ENCODE peak calls at places on chromosomes 5 and 9, in five cellular contexts. C, N, J, X and V are unnamed samples.

GRCh38 chr5:18745988-18746615 is 1111.8 kb downstream of the TAF11L14 start:
- DNase-seq in C (peak; percentile 79), J (peak; percentile 54), N (peak; percentile 8), X (no peak), V (no peak)

GRCh38 chr5:18113724-18114123 is 479.5 kb downstream of the TAF11L14 start:
- DNase-seq in N (no peak), C (peak; percentile 70), X (no peak), J (no peak), V (peak; percentile 41)

GRCh38 chr9:105150991-105151685 is 93.3 kb upstream of the SLC44A1 start:
- DNase-seq in C (peak; percentile 68), J (peak; percentile 23), N (no peak), X (no peak), V (peak; percentile 17)

GRCh38 chr9:97938081-97938644 is at the start of gene HEMGN:
- DNase-seq in N (no peak), J (no peak), X (no peak), C (no peak), V (no peak)

GRCh38 chr9:125609744-125610143 is 97.3 kb downstream of the MAPKAP1 start:
- DNase-seq in J (no peak), X (no peak), N (no peak), C (no peak), V (no peak)

GRCh38 chr5:121315786-121316185 is 535.9 kb upstream of the FTMT start:
- DNase-seq in C (peak; percentile 4), J (no peak), N (no peak), X (no peak), V (no peak)

GRCh38 chr9:12813960-12814876 is 39.4 kb downstream of the LURAP1L start:
- DNase-seq in N (peak; percentile 76), J (no peak), X (peak; percentile 96), C (peak; percentile 93), V (peak; percentile 99)

GRCh38 chr9:7841831-7842230 is 42.3 kb upstream of the DMAC1 start:
- DNase-seq in N (no peak), J (no peak), X (no peak), C (no peak), V (no peak)

GRCh38 chr5:126648471-126648870 is 47.7 kb downstream of the PHAX start:
- DNase-seq in J (no peak), X (no peak), N (no peak), C (no peak), V (no peak)

GRCh38 chr9:123336455-123336854 is 19.5 kb upstream of the CRB2 start:
- DNase-seq in C (no peak), N (no peak), X (no peak), J (no peak), V (peak; percentile 22)

GRCh38 chr9:81118416-81118815 is 570.9 kb downstream of the TLE1 start:
- DNase-seq in N (no peak), J (no peak), X (no peak), C (no peak), V (no peak)

GRCh38 chr9:134623408-134624066 is 18.1 kb upstream of the COL5A1 start:
- DNase-seq in X (no peak), N (no peak), J (no peak), C (no peak), V (no peak)

GRCh38 chr5:136729901-136730355 is 364.6 kb upstream of the TRPC7 start:
- DNase-seq in C (peak; percentile 94), J (no peak), X (no peak), N (no peak), V (peak; percentile 37)

GRCh38 chr9:113011911-113012381 is at the start of gene ZNF883:
- DNase-seq in N (peak; percentile 56), X (peak; percentile 2), J (no peak), C (no peak), V (no peak)

GRCh38 chr5:167442922-167443321 is 848.5 kb upstream of the WWC1 start:
- DNase-seq in C (no peak), X (no peak), N (no peak), J (no peak), V (peak; percentile 59)

GRCh38 chr5:45684118-45684517 is 12.1 kb downstream of the HCN1 start:
- DNase-seq in J (no peak), N (no peak), C (no peak), X (no peak), V (no peak)

GRCh38 chr9:107142896-107143603 is 140.0 kb upstream of the RAD23B start:
- DNase-seq in N (no peak), X (no peak), J (no peak), C (no peak), V (peak; percentile 40)

GRCh38 chr5:90201923-90202322 is 207.6 kb downstream of the CETN3 start:
- DNase-seq in N (no peak), J (no peak), X (no peak), C (peak; percentile 94), V (peak; percentile 60)

GRCh38 chr9:98009926-98010325 is 26.8 kb downstream of the ANP32B start:
- DNase-seq in N (no peak), C (no peak), X (no peak), J (no peak), V (no peak)

GRCh38 chr9:34123682-34124081 is 2.8 kb downstream of the DCAF12 start:
- DNase-seq in C (no peak), N (no peak), J (peak; percentile 53), X (no peak), V (no peak)

GRCh38 chr5:14397717-14398116 is 183.9 kb upstream of the OTULINL start:
- DNase-seq in J (no peak), X (peak; percentile 51), N (peak; percentile 39), C (peak; percentile 50), V (peak; percentile 7)

GRCh38 chr5:137583129-137583528 is 84.0 kb upstream of the SPOCK1 start:
- DNase-seq in J (no peak), C (no peak), X (no peak), N (no peak), V (no peak)

GRCh38 chr5:160045004-160045403 is 36.1 kb downstream of the TTC1 start:
- DNase-seq in J (no peak), N (no peak), C (no peak), X (no peak), V (no peak)

GRCh38 chr9:19976226-19976625 is 187.4 kb upstream of the SLC24A2 start:
- DNase-seq in N (no peak), C (peak; percentile 59), J (no peak), X (no peak), V (no peak)

GRCh38 chr5:65986050-65986451 is 59.7 kb downstream of the ERBIN start:
- DNase-seq in C (peak; percentile 43), J (no peak), X (no peak), N (no peak), V (no peak)

GRCh38 chr5:169538935-169539334 is 44.6 kb upstream of the SPDL1 start:
- DNase-seq in J (no peak), N (no peak), X (no peak), C (no peak), V (no peak)

GRCh38 chr9:94937214-94937903 is 210.9 kb downstream of the AOPEP start:
- DNase-seq in J (no peak), X (peak; percentile 79), C (peak; percentile 85), N (no peak), V (peak; percentile 88)

GRCh38 chr5:169629847-169630548 is 7.1 kb upstream of the DOCK2 start:
- DNase-seq in C (peak; percentile 86), X (no peak), N (no peak), J (no peak), V (peak; percentile 90)

GRCh38 chr9:83978992-83979811 is 813 bp downstream of the HNRNPK start:
- DNase-seq in J (peak; percentile 71), C (peak; percentile 48), X (no peak), N (no peak), V (peak; percentile 79)

GRCh38 chr5:26329562-26330189 is 708.7 kb downstream of the CDH9 start:
- DNase-seq in C (peak; percentile 66), X (no peak), J (no peak), N (no peak), V (peak; percentile 59)

DNA sequence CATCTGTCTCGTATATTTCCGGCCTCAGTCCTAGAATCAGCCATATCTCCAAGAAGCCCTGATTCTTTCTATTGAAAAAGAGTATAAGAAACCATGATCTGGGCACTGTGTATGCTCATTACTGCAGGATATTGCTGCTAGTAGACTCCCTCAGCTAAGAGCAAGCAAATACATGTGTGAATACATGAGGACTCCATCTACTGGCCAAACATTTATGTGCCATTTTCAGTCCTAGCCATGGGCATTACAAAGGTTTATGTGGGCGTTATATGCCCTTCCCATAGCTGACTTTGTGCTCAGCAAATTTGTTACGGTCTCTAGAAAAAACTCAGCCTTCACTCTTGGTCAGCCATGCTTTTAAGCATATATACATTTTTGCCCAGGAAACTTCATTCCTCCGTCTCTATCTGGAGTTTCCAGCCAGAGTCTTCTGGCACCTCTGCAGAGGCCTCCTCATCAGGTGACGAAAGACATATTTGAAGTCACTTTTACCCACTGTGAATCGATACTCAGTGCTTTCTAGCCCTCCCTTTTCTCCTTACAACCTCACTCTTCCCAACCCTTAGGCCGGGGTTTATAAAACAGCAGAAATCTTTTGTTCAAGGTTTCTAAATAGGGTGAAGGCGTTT is 1495.6 kb upstream of the CDH6 start:
- DNase-seq in N (no peak), C (peak; percentile 48), X (no peak), J (no peak), V (peak; percentile 36)
- TF ChIP-seq CTCF in N (peak; percentile 59), C (peak; percentile 73), X (no peak), J (no peak), V (peak; percentile 30)

DNA sequence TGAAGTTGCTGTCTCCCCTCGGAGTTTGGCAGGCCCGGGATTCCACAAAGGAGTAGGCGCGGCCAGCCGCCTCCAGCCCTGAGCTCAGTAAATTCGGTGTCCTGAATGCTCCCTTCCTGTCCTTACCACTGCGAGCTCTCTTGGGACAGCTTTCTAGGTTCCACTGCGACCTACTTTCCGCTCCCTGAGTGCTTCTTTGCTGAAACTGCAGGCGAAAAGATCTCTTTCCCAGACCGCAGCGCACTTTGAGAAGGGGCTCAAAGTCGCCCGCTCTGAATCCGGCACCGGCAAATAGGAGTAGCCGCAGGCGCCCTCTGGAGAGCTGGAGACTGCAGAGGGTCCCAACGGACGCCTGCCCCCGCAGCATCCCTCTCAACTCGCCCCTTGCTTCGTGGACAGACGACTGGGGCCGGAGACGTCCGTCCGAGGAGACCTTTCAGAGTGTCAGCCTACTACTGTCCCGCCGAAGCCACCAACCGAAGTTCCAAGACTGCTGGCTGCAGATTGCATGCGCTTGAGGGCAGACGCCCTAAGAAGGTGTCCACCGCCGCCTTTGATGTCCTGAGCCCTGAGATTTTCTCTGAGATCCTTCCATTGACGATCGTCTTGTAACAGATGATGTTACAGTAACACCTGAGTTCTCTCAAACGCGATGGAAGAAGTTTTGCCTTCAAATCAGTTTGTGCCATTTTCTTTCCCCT is 96.0 kb downstream of the ANXA2R start:
- DNase-seq in N (no peak), X (no peak), J (no peak), C (no peak), V (no peak)
- TF ChIP-seq CTCF in N (no peak), X (no peak), J (no peak), C (no peak), V (no peak)

GRCh38 chr9:137254624-137255447 is at the start of gene NELFB:
- DNase-seq in J (peak; percentile 100), N (peak; percentile 27), X (peak; percentile 70), C (peak; percentile 84), V (peak; percentile 86)
- TF ChIP-seq CTCF in J (no peak), N (no peak), X (no peak), C (no peak), V (no peak)

GRCh38 chr5:50658243-50658642 is 8.2 kb upstream of the PARP8 start:
- DNase-seq in C (no peak), X (no peak), N (no peak), J (no peak), V (no peak)

GRCh38 chr5:50653946-50654345 is 12.5 kb upstream of the PARP8 start:
- DNase-seq in N (no peak), C (no peak), J (peak; percentile 21), X (no peak), V (no peak)

GRCh38 chr5:50657044-50657443 is 9.4 kb upstream of the PARP8 start:
- DNase-seq in N (no peak), X (no peak), C (no peak), J (no peak), V (no peak)

GRCh38 chr5:50655810-50656205 is 10.6 kb upstream of the PARP8 start:
- DNase-seq in J (no peak), X (no peak), N (peak; percentile 97), C (peak; percentile 6), V (peak; percentile 88)

GRCh38 chr5:50655067-50655809 is 11.2 kb upstream of the PARP8 start:
- DNase-seq in N (peak; percentile 42), J (no peak), X (no peak), C (no peak), V (no peak)
- TF ChIP-seq CTCF in N (no peak), J (no peak), X (no peak), C (no peak), V (no peak)